ENCODE peak calls at places on chromosome 12, in seven cellular contexts. One of them, this sample, is unnamed.

GRCh38 chr12:6851921-6852650 is at the start of gene USP5:
- DNase-seq in AG04450: peak
- DNase-seq in cardiac fibroblast: peak
- DNase-seq in AG09319: peak
- DNase-seq in glutamatergic neuron: peak
- DNase-seq in HepG2: peak
- DNase-seq in fibroblast of lung: peak
- DNase-seq in this sample: peak

GRCh38 chr12:2509137-2509536 is 285.6 kb upstream of the FKBP4 start:
- DNase-seq in AG04450: no peak
- DNase-seq in cardiac fibroblast: no peak
- DNase-seq in AG09319: no peak
- DNase-seq in glutamatergic neuron: no peak
- DNase-seq in HepG2: no peak
- DNase-seq in fibroblast of lung: no peak
- DNase-seq in this sample: no peak

GRCh38 chr12:6869049-6870021 is 2.0 kb downstream of the TPI1 start:
- DNase-seq in AG04450: peak
- DNase-seq in cardiac fibroblast: peak
- DNase-seq in AG09319: peak
- DNase-seq in glutamatergic neuron: peak
- DNase-seq in HepG2: peak
- DNase-seq in fibroblast of lung: peak
- DNase-seq in this sample: peak

GRCh38 chr12:4244868-4245267 is 28.7 kb upstream of the CCND2 start:
- DNase-seq in AG04450: no peak
- DNase-seq in cardiac fibroblast: no peak
- DNase-seq in AG09319: no peak
- DNase-seq in glutamatergic neuron: no peak
- DNase-seq in HepG2: no peak
- DNase-seq in fibroblast of lung: no peak
- DNase-seq in this sample: no peak

GRCh38 chr12:124579921-124580517 is 12.6 kb upstream of the NCOR2 start:
- DNase-seq in AG04450: no peak
- DNase-seq in cardiac fibroblast: no peak
- DNase-seq in AG09319: no peak
- DNase-seq in glutamatergic neuron: no peak
- DNase-seq in HepG2: no peak
- DNase-seq in fibroblast of lung: no peak
- DNase-seq in this sample: no peak

GRCh38 chr12:40033260-40033649 is 72.6 kb downstream of the SLC2A13 start:
- DNase-seq in AG04450: no peak
- DNase-seq in cardiac fibroblast: no peak
- DNase-seq in AG09319: no peak
- DNase-seq in glutamatergic neuron: no peak
- DNase-seq in HepG2: no peak
- DNase-seq in fibroblast of lung: no peak
- DNase-seq in this sample: no peak

GRCh38 chr12:111028830-111029229 is 108.5 kb upstream of the MYL2 start:
- DNase-seq in AG04450: no peak
- DNase-seq in cardiac fibroblast: no peak
- DNase-seq in AG09319: no peak
- DNase-seq in glutamatergic neuron: no peak
- DNase-seq in HepG2: no peak
- DNase-seq in fibroblast of lung: no peak
- DNase-seq in this sample: no peak

GRCh38 chr12:47244730-47245285 is 165.0 kb upstream of the AMIGO2 start:
- DNase-seq in AG04450: no peak
- DNase-seq in cardiac fibroblast: no peak
- DNase-seq in AG09319: no peak
- DNase-seq in glutamatergic neuron: no peak
- DNase-seq in HepG2: no peak
- DNase-seq in fibroblast of lung: no peak
- DNase-seq in this sample: no peak

GRCh38 chr12:26691234-26691970 is 141.6 kb downstream of the ITPR2 start:
- DNase-seq in AG04450: peak
- DNase-seq in cardiac fibroblast: peak
- DNase-seq in AG09319: peak
- DNase-seq in glutamatergic neuron: peak
- DNase-seq in HepG2: peak
- DNase-seq in fibroblast of lung: peak
- DNase-seq in this sample: peak

GRCh38 chr12:3262466-3262865 is 185.3 kb downstream of the TSPAN9 start:
- DNase-seq in AG04450: no peak
- DNase-seq in cardiac fibroblast: no peak
- DNase-seq in AG09319: no peak
- DNase-seq in glutamatergic neuron: no peak
- DNase-seq in HepG2: no peak
- DNase-seq in fibroblast of lung: no peak
- DNase-seq in this sample: no peak

GRCh38 chr12:51973560-51973959 is 22.1 kb downstream of the ACVR1B start:
- DNase-seq in AG04450: no peak
- DNase-seq in cardiac fibroblast: peak
- DNase-seq in AG09319: no peak
- DNase-seq in glutamatergic neuron: no peak
- DNase-seq in HepG2: no peak
- DNase-seq in fibroblast of lung: no peak
- DNase-seq in this sample: no peak

GRCh38 chr12:32151552-32151951 is 44.9 kb downstream of the BICD1 start:
- DNase-seq in AG04450: no peak
- DNase-seq in cardiac fibroblast: no peak
- DNase-seq in AG09319: no peak
- DNase-seq in glutamatergic neuron: no peak
- DNase-seq in HepG2: no peak
- DNase-seq in fibroblast of lung: no peak
- DNase-seq in this sample: no peak

GRCh38 chr12:93089805-93090569 is 160.9 kb upstream of the EEA1 start:
- DNase-seq in AG04450: peak
- DNase-seq in cardiac fibroblast: peak
- DNase-seq in AG09319: no peak
- DNase-seq in glutamatergic neuron: no peak
- DNase-seq in HepG2: no peak
- DNase-seq in fibroblast of lung: peak
- DNase-seq in this sample: no peak

GRCh38 chr12:48816148-48816854 is 2.0 kb upstream of the CACNB3 start:
- DNase-seq in AG04450: no peak
- DNase-seq in cardiac fibroblast: peak
- DNase-seq in AG09319: no peak
- DNase-seq in glutamatergic neuron: no peak
- DNase-seq in HepG2: no peak
- DNase-seq in fibroblast of lung: no peak
- DNase-seq in this sample: no peak

GRCh38 chr12:66154776-66155175 is 15.0 kb downstream of the TMBIM4 start:
- DNase-seq in AG04450: no peak
- DNase-seq in cardiac fibroblast: peak
- DNase-seq in AG09319: no peak
- DNase-seq in glutamatergic neuron: no peak
- DNase-seq in HepG2: no peak
- DNase-seq in fibroblast of lung: peak
- DNase-seq in this sample: no peak

GRCh38 chr12:127632431-127632830 is 634.5 kb upstream of the TMEM132C start:
- DNase-seq in AG04450: no peak
- DNase-seq in cardiac fibroblast: no peak
- DNase-seq in AG09319: no peak
- DNase-seq in glutamatergic neuron: no peak
- DNase-seq in HepG2: no peak
- DNase-seq in fibroblast of lung: no peak
- DNase-seq in this sample: no peak

GRCh38 chr12:95548056-95548538 is 3.2 kb downstream of the USP44 start:
- DNase-seq in AG04450: no peak
- DNase-seq in cardiac fibroblast: no peak
- DNase-seq in AG09319: no peak
- DNase-seq in glutamatergic neuron: peak
- DNase-seq in HepG2: no peak
- DNase-seq in fibroblast of lung: no peak
- DNase-seq in this sample: no peak

GRCh38 chr12:86117711-86118110 is 138.5 kb downstream of the MGAT4C start:
- DNase-seq in AG04450: no peak
- DNase-seq in cardiac fibroblast: no peak
- DNase-seq in AG09319: no peak
- DNase-seq in glutamatergic neuron: no peak
- DNase-seq in HepG2: no peak
- DNase-seq in fibroblast of lung: peak
- DNase-seq in this sample: no peak

GRCh38 chr12:128259556-128260070 is 7.4 kb upstream of the TMEM132C start:
- DNase-seq in AG04450: no peak
- DNase-seq in cardiac fibroblast: peak
- DNase-seq in AG09319: no peak
- DNase-seq in glutamatergic neuron: peak
- DNase-seq in HepG2: peak
- DNase-seq in fibroblast of lung: no peak
- DNase-seq in this sample: peak

GRCh38 chr12:131940121-131940520 is 9.6 kb upstream of the EP400 start:
- DNase-seq in AG04450: no peak
- DNase-seq in cardiac fibroblast: no peak
- DNase-seq in AG09319: no peak
- DNase-seq in glutamatergic neuron: no peak
- DNase-seq in HepG2: no peak
- DNase-seq in fibroblast of lung: no peak
- DNase-seq in this sample: no peak

GRCh38 chr12:118711185-118711584 is 270.2 kb upstream of the SRRM4 start:
- DNase-seq in AG04450: no peak
- DNase-seq in cardiac fibroblast: no peak
- DNase-seq in AG09319: no peak
- DNase-seq in glutamatergic neuron: no peak
- DNase-seq in HepG2: no peak
- DNase-seq in fibroblast of lung: no peak
- DNase-seq in this sample: no peak

GRCh38 chr12:113306382-113306781 is 28.5 kb downstream of the SLC8B1 start:
- DNase-seq in AG04450: no peak
- DNase-seq in cardiac fibroblast: no peak
- DNase-seq in AG09319: no peak
- DNase-seq in glutamatergic neuron: no peak
- DNase-seq in HepG2: no peak
- DNase-seq in fibroblast of lung: peak
- DNase-seq in this sample: no peak

GRCh38 chr12:113315358-113315757 is 19.6 kb downstream of the SLC8B1 start:
- DNase-seq in AG04450: no peak
- DNase-seq in cardiac fibroblast: no peak
- DNase-seq in AG09319: no peak
- DNase-seq in glutamatergic neuron: no peak
- DNase-seq in HepG2: no peak
- DNase-seq in fibroblast of lung: no peak
- DNase-seq in this sample: no peak

GRCh38 chr12:113305281-113305856 is 29.5 kb downstream of the SLC8B1 start:
- DNase-seq in AG04450: no peak
- DNase-seq in cardiac fibroblast: no peak
- DNase-seq in AG09319: no peak
- DNase-seq in glutamatergic neuron: no peak
- DNase-seq in HepG2: no peak
- DNase-seq in fibroblast of lung: no peak
- DNase-seq in this sample: no peak

GRCh38 chr12:113314121-113314529 is 20.8 kb downstream of the SLC8B1 start:
- DNase-seq in AG04450: no peak
- DNase-seq in cardiac fibroblast: no peak
- DNase-seq in AG09319: no peak
- DNase-seq in glutamatergic neuron: no peak
- DNase-seq in HepG2: no peak
- DNase-seq in fibroblast of lung: peak
- DNase-seq in this sample: no peak

GRCh38 chr12:113310489-113310888 is 24.4 kb downstream of the SLC8B1 start:
- DNase-seq in AG04450: no peak
- DNase-seq in cardiac fibroblast: no peak
- DNase-seq in AG09319: no peak
- DNase-seq in glutamatergic neuron: no peak
- DNase-seq in HepG2: peak
- DNase-seq in fibroblast of lung: no peak
- DNase-seq in this sample: no peak
- TF ChIP-seq CTCF in AG04450: peak
- TF ChIP-seq CTCF in cardiac fibroblast: no peak
- TF ChIP-seq CTCF in AG09319: no peak
- TF ChIP-seq CTCF in glutamatergic neuron: no peak
- TF ChIP-seq CTCF in HepG2: peak
- TF ChIP-seq CTCF in fibroblast of lung: peak
- TF ChIP-seq CTCF in this sample: no peak

GRCh38 chr12:85076688-85077430 is 40.7 kb downstream of the LRRIQ1 start:
- DNase-seq in AG04450: peak
- DNase-seq in cardiac fibroblast: peak
- DNase-seq in AG09319: peak
- DNase-seq in glutamatergic neuron: no peak
- DNase-seq in HepG2: peak
- DNase-seq in fibroblast of lung: peak
- DNase-seq in this sample: no peak
- TF ChIP-seq CTCF in AG04450: peak
- TF ChIP-seq CTCF in cardiac fibroblast: peak
- TF ChIP-seq CTCF in AG09319: peak
- TF ChIP-seq CTCF in glutamatergic neuron: peak
- TF ChIP-seq CTCF in HepG2: peak
- TF ChIP-seq CTCF in fibroblast of lung: peak
- TF ChIP-seq CTCF in this sample: peak

GRCh38 chr12:67457799-67458680 is 188.9 kb downstream of the CAND1 start:
- DNase-seq in AG04450: no peak
- DNase-seq in cardiac fibroblast: peak
- DNase-seq in AG09319: no peak
- DNase-seq in glutamatergic neuron: no peak
- DNase-seq in HepG2: no peak
- DNase-seq in fibroblast of lung: no peak
- DNase-seq in this sample: no peak
- TF ChIP-seq CTCF in AG04450: peak
- TF ChIP-seq CTCF in cardiac fibroblast: peak
- TF ChIP-seq CTCF in AG09319: peak
- TF ChIP-seq CTCF in glutamatergic neuron: no peak
- TF ChIP-seq CTCF in HepG2: no peak
- TF ChIP-seq CTCF in fibroblast of lung: peak
- TF ChIP-seq CTCF in this sample: peak

GRCh38 chr12:122244565-122245371 is 18.9 kb upstream of the DIABLO start:
- DNase-seq in AG04450: no peak
- DNase-seq in cardiac fibroblast: no peak
- DNase-seq in AG09319: no peak
- DNase-seq in glutamatergic neuron: no peak
- DNase-seq in HepG2: no peak
- DNase-seq in fibroblast of lung: no peak
- DNase-seq in this sample: no peak

GRCh38 chr12:122243965-122244364 is 18.1 kb upstream of the DIABLO start:
- DNase-seq in AG04450: no peak
- DNase-seq in cardiac fibroblast: no peak
- DNase-seq in AG09319: no peak
- DNase-seq in glutamatergic neuron: no peak
- DNase-seq in HepG2: no peak
- DNase-seq in fibroblast of lung: no peak
- DNase-seq in this sample: no peak

GRCh38 chr12:122250536-122250935 is 15.8 kb downstream of the VPS33A start:
- DNase-seq in AG04450: no peak
- DNase-seq in cardiac fibroblast: no peak
- DNase-seq in AG09319: no peak
- DNase-seq in glutamatergic neuron: no peak
- DNase-seq in HepG2: no peak
- DNase-seq in fibroblast of lung: no peak
- DNase-seq in this sample: no peak

GRCh38 chr12:122250047-122250446 is 16.2 kb downstream of the VPS33A start:
- DNase-seq in AG04450: no peak
- DNase-seq in cardiac fibroblast: no peak
- DNase-seq in AG09319: no peak
- DNase-seq in glutamatergic neuron: no peak
- DNase-seq in HepG2: no peak
- DNase-seq in fibroblast of lung: no peak
- DNase-seq in this sample: no peak

DNA sequence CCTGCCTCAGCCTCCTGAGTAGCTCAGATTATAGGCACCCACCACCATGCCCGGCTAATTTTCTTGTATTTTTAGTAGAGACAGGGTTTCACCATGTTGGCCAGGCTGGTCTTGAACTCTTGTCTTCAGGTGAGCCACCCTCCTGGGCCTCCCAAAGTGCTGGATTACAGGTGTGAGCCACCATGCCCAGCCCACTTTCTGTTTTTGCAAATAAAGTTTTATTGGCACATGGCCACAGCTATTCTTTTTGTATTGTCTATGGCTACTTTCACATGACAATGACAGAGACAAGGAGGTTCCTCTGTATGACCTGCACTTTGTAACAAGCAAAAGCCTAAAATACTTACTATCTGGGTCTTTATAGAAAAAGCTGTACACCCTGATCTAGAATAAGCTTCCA is 19.7 kb upstream of the DIABLO start:
- DNase-seq in AG04450: no peak
- DNase-seq in cardiac fibroblast: no peak
- DNase-seq in AG09319: no peak
- DNase-seq in glutamatergic neuron: no peak
- DNase-seq in HepG2: no peak
- DNase-seq in fibroblast of lung: no peak
- DNase-seq in this sample: no peak
- TF ChIP-seq CTCF in AG04450: no peak
- TF ChIP-seq CTCF in cardiac fibroblast: no peak
- TF ChIP-seq CTCF in AG09319: no peak
- TF ChIP-seq CTCF in glutamatergic neuron: no peak
- TF ChIP-seq CTCF in HepG2: no peak
- TF ChIP-seq CTCF in fibroblast of lung: no peak
- TF ChIP-seq CTCF in this sample: no peak

This sample was measured in nephron progenitor cell.